ENCODE peak calls at places on chromosomes 13 and 19, in five cellular contexts. M, W, T, K and F are unnamed samples.
A peak's percentile ranks its signal among the peaks of the same experiment; 100 is the strongest.

GRCh38 chr13:28983661-28984060 is 163.5 kb downstream of the MTUS2 start:
- DNase-seq in T (no peak), K (no peak), W (no peak), M (peak; percentile 66), F (no peak)

GRCh38 chr13:49476529-49476928 is 19.2 kb upstream of the PHF11 start:
- DNase-seq in K (no peak), T (no peak), M (no peak), W (no peak), F (no peak)

GRCh38 chr13:41182231-41182630 is 12.1 kb downstream of the KBTBD7 start:
- DNase-seq in W (no peak), K (no peak), M (no peak), T (no peak), F (no peak)

GRCh38 chr13:43815204-43815603 is 28.4 kb upstream of the ENOX1 start:
- DNase-seq in T (no peak), M (no peak), K (no peak), W (no peak), F (peak; percentile 47)

GRCh38 chr19:42113641-42114348 is 18.5 kb downstream of the POU2F2 start:
- DNase-seq in T (no peak), M (peak; percentile 84), K (no peak), W (peak; percentile 80), F (no peak)

GRCh38 chr19:55116232-55117062 is 990 bp downstream of the PPP1R12C start:
- DNase-seq in W (no peak), M (peak; percentile 74), K (peak; percentile 51), T (no peak), F (peak; percentile 81)

GRCh38 chr13:31595568-31595967 is 143.8 kb upstream of the RXFP2 start:
- DNase-seq in T (no peak), K (no peak), M (no peak), W (no peak), F (no peak)

GRCh38 chr19:6521718-6522646 is 8.8 kb upstream of the TNFSF9 start:
- DNase-seq in T (no peak), W (no peak), M (no peak), K (peak; percentile 15), F (no peak)

GRCh38 chr13:31767175-31767900 is 28.0 kb downstream of the RXFP2 start:
- DNase-seq in W (no peak), T (no peak), M (no peak), K (no peak), F (no peak)

GRCh38 chr19:28242317-28242927 is 970.5 kb downstream of the UQCRFS1 start:
- DNase-seq in W (peak; percentile 55), M (peak; percentile 81), K (no peak), T (no peak), F (no peak)

GRCh38 chr19:3982701-3983541 is 2.3 kb downstream of the EEF2 start:
- DNase-seq in T (no peak), W (peak; percentile 33), K (no peak), M (peak; percentile 61), F (no peak)

GRCh38 chr19:10977773-10978155 is 16.9 kb downstream of the SMARCA4 start:
- DNase-seq in M (no peak), W (no peak), T (no peak), K (no peak), F (no peak)

GRCh38 chr13:27012482-27013197 is 159.0 kb downstream of the USP12 start:
- DNase-seq in W (peak; percentile 3), M (peak; percentile 16), T (no peak), K (no peak), F (no peak)

GRCh38 chr13:26929971-26930730 is 169.6 kb upstream of the GPR12 start:
- DNase-seq in M (peak; percentile 94), W (peak; percentile 83), T (peak; percentile 13), K (peak; percentile 60), F (peak; percentile 68)

GRCh38 chr19:45591004-45591637 is 6.5 kb upstream of the OPA3 start:
- DNase-seq in M (peak; percentile 92), K (peak; percentile 37), T (no peak), W (peak; percentile 89), F (peak; percentile 39)

GRCh38 chr19:35220315-35220921 is 8.1 kb downstream of the FAM187B start:
- DNase-seq in T (no peak), M (peak; percentile 58), W (no peak), K (no peak), F (no peak)

GRCh38 chr13:31433201-31433600 is 233.4 kb downstream of the B3GLCT start:
- DNase-seq in K (no peak), M (no peak), T (no peak), W (no peak), F (no peak)

GRCh38 chr19:4589579-4590410 is 30.3 kb upstream of the SEMA6B start:
- DNase-seq in M (peak; percentile 75), T (no peak), W (no peak), K (no peak), F (no peak)

GRCh38 chr13:35876601-35877000 is 254.6 kb downstream of the DCLK1 start:
- DNase-seq in W (no peak), T (no peak), M (no peak), K (no peak), F (no peak)

GRCh38 chr13:48333976-48334375 is 30.4 kb downstream of the RB1 start:
- DNase-seq in T (no peak), W (no peak), K (no peak), M (no peak), F (no peak)